ENCODE peak calls at places on chromosomes 11 and 22, in eight cellular contexts. A, E, O, G, W, C, M and K are unnamed samples.

GRCh38 chr11:1085440-1086170 is 10.9 kb downstream of the MUC2 start:
- DNase-seq in A (no peak), M (no peak), E (no peak), O (no peak), G (no peak), C (no peak), W (no peak), K (no peak)

GRCh38 chr22:46734830-46735453 is 3.1 kb downstream of the CERK start:
- DNase-seq in E (peak), M (no peak), O (no peak), A (peak), W (peak), C (no peak), G (no peak), K (no peak)

GRCh38 chr11:57275582-57275981 is 38.5 kb upstream of the APLNR start:
- DNase-seq in M (no peak), C (no peak), A (no peak), E (peak), G (no peak), W (no peak), O (no peak), K (no peak)

GRCh38 chr11:69874178-69874983 is 55.2 kb upstream of the FGF3 start:
- DNase-seq in W (no peak), C (no peak), G (no peak), O (no peak), M (no peak), A (no peak), E (no peak), K (no peak)

GRCh38 chr22:37848587-37849088 is 581 bp upstream of the EIF3L start:
- DNase-seq in M (peak), G (peak), C (no peak), A (peak), W (no peak), E (peak), O (no peak), K (no peak)

GRCh38 chr11:3841426-3842304 is 906 bp upstream of the RHOG start:
- DNase-seq in C (peak), O (peak), M (peak), E (peak), G (peak), A (peak), W (peak), K (peak)

GRCh38 chr11:33690290-33691050 is 10.2 kb downstream of the C11orf91 start:
- DNase-seq in G (peak), M (no peak), W (peak), A (no peak), E (peak), O (peak), C (peak), K (peak)

GRCh38 chr22:46963672-46964545 is 201.5 kb downstream of the TBC1D22A start:
- DNase-seq in W (no peak), E (no peak), C (no peak), A (no peak), M (no peak), O (no peak), G (no peak), K (no peak)

GRCh38 chr22:19016081-19016480 is 80.0 kb upstream of the PRODH start:
- DNase-seq in A (no peak), O (no peak), M (no peak), E (no peak), W (no peak), C (no peak), G (no peak), K (no peak)

GRCh38 chr11:123775274-123775673 is 21.0 kb upstream of the OR6X1 start:
- DNase-seq in O (no peak), M (peak), A (no peak), W (no peak), E (no peak), C (no peak), G (no peak), K (no peak)

GRCh38 chr22:22609271-22609670 is 35.1 kb upstream of the GGTLC2 start:
- DNase-seq in A (no peak), C (no peak), W (no peak), E (no peak), O (no peak), M (no peak), G (no peak), K (no peak)

GRCh38 chr11:83410605-83411565 is 124.7 kb upstream of the CCDC90B start:
- DNase-seq in C (no peak), A (no peak), W (no peak), M (no peak), E (no peak), O (no peak), G (no peak), K (no peak)

GRCh38 chr11:43072911-43073310 is 238.9 kb upstream of the API5 start:
- DNase-seq in M (peak), G (no peak), C (no peak), W (no peak), O (no peak), A (no peak), E (no peak), K (no peak)

GRCh38 chr11:44634401-44635281 is 69.2 kb downstream of the CD82 start:
- DNase-seq in O (no peak), W (peak), M (peak), A (no peak), C (peak), G (peak), E (peak), K (peak)

GRCh38 chr11:32172771-32173170 is 81.9 kb downstream of the RCN1 start:
- DNase-seq in E (peak), W (no peak), G (peak), M (no peak), A (no peak), C (no peak), O (no peak), K (no peak)
- H3K4me3 ChIP-seq in E (peak), W (peak), G (peak), M (no peak), A (no peak), C (peak), O (peak), K (peak)

GRCh38 chr11:78190871-78191538 is 2.3 kb downstream of the USP35 start:
- DNase-seq in W (no peak), E (no peak), C (no peak), A (no peak), O (no peak), M (no peak), G (no peak), K (no peak)
- H3K4me3 ChIP-seq in W (peak), E (peak), C (no peak), A (no peak), O (no peak), M (no peak), G (no peak), K (no peak)

DNA sequence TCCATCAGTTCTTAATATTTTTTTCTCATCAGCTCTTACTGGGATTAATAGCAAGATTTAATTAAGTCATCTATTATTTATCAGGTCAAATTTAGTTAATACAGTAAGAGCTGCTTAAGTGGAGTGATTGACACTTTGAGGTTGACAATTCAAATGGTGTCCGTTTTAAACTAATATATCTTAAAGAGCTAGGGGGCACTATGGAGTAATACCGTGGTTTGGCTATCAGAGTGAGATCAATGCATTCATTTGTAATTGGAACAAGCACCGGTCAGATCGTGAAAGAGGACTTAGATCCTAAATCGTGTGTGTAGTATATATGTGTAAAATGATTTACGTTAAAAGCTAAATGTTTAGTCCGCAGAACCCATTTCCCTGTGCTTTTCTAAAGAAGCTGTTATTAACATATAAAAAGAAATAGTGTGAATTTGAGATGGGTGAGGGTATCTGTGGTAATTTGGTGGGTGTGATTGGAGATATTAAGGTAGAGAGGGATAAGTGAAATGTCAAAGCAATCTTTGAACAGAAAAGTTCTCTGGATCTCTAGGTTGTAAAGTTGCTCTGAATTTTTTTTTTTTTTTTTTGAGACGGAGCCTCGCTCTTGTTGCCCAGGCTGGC is 2.3 kb downstream of the SIK2 start:
- DNase-seq in A (peak), E (peak), O (no peak), M (peak), G (peak), W (no peak), C (no peak), K (no peak)
- H3K4me3 ChIP-seq in A (peak), E (peak), O (peak), M (no peak), G (peak), W (no peak), C (peak), K (peak)

GRCh38 chr11:66867425-66868040 is 10.7 kb downstream of the LRFN4 start:
- DNase-seq in E (no peak), W (no peak), A (no peak), O (no peak), C (no peak), M (peak), G (no peak), K (no peak)

GRCh38 chr11:66869471-66869870 is 12.6 kb downstream of the LRFN4 start:
- DNase-seq in M (no peak), C (no peak), A (no peak), E (no peak), O (no peak), G (no peak), W (no peak), K (no peak)

GRCh38 chr11:66870131-66870530 is 13.3 kb downstream of the LRFN4 start:
- DNase-seq in W (no peak), A (no peak), C (no peak), G (no peak), M (no peak), E (no peak), O (no peak), K (no peak)

GRCh38 chr11:66868082-66868725 is 11.3 kb downstream of the LRFN4 start:
- DNase-seq in C (no peak), M (no peak), A (no peak), E (no peak), O (no peak), G (no peak), W (no peak), K (no peak)

GRCh38 chr11:66868726-66869291 is 11.9 kb downstream of the LRFN4 start:
- DNase-seq in O (no peak), G (no peak), M (peak), A (peak), E (no peak), C (no peak), W (no peak), K (no peak)
- H3K4me3 ChIP-seq in O (no peak), G (no peak), M (no peak), A (no peak), E (no peak), C (no peak), W (no peak), K (no peak)

GRCh38 chr11:62922189-62922589 is 1.0 kb upstream of the CHRM1 start:
- DNase-seq in E (no peak), A (no peak), M (no peak), O (no peak), W (no peak), G (no peak), C (no peak), K (no peak)

GRCh38 chr11:62922653-62923371 is 1.6 kb upstream of the CHRM1 start:
- DNase-seq in M (peak), G (no peak), A (no peak), W (no peak), O (no peak), E (no peak), C (no peak), K (no peak)

GRCh38 chr11:62919898-62920640 is 1.1 kb downstream of the CHRM1 start:
- DNase-seq in A (no peak), G (no peak), C (no peak), W (no peak), M (no peak), O (no peak), E (no peak), K (no peak)

GRCh38 chr11:62921573-62922188 is 518 bp upstream of the CHRM1 start:
- DNase-seq in A (no peak), M (no peak), C (no peak), E (no peak), G (no peak), O (no peak), W (no peak), K (no peak)

DNA sequence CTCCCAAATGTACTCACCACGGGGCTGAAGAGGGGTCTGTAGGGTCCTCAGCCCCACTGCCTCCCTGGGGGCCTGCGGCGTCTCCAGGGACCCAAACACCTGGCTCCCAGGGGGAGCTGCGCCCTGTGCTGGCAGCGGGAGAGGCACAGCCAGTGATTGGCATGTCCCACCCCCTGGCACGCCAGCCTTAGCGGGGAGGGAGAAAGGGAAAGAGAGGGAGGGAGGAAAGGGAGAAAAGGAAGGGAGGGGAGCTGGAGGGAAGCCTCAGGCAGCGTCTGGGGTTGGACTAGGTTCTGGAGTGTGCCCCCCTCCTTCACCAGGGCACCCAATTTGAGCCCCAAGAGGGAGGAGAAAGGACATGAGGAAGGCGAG is at the start of gene CHRM1:
- DNase-seq in E (no peak), M (no peak), O (no peak), G (no peak), C (no peak), A (no peak), W (no peak), K (no peak)
- H3K4me3 ChIP-seq in E (no peak), M (no peak), O (no peak), G (no peak), C (no peak), A (no peak), W (peak), K (no peak)

GRCh38 chr11:12331239-12331874 is 46.0 kb upstream of the PARVA start:
- DNase-seq in W (peak), E (peak), C (peak), O (peak), M (peak), G (peak), A (peak), K (peak)
- H3K4me3 ChIP-seq in W (no peak), E (no peak), C (no peak), O (no peak), M (no peak), G (no peak), A (no peak), K (no peak)

GRCh38 chr22:42649261-42650056 is at the start of gene CYB5R3:
- DNase-seq in E (peak), C (no peak), A (peak), G (peak), W (peak), M (peak), O (no peak), K (peak)

GRCh38 chr22:42648368-42649260 is 578 bp downstream of the CYB5R3 start:
- DNase-seq in G (peak), A (peak), M (peak), C (no peak), W (peak), E (peak), O (no peak), K (no peak)

GRCh38 chr22:42645938-42646568 is 3.1 kb downstream of the CYB5R3 start:
- DNase-seq in W (no peak), A (no peak), E (no peak), G (no peak), M (no peak), O (no peak), C (no peak), K (no peak)

GRCh38 chr22:42646569-42647525 is 2.3 kb downstream of the CYB5R3 start:
- DNase-seq in E (peak), C (no peak), G (no peak), O (no peak), W (no peak), M (no peak), A (no peak), K (no peak)

DNA sequence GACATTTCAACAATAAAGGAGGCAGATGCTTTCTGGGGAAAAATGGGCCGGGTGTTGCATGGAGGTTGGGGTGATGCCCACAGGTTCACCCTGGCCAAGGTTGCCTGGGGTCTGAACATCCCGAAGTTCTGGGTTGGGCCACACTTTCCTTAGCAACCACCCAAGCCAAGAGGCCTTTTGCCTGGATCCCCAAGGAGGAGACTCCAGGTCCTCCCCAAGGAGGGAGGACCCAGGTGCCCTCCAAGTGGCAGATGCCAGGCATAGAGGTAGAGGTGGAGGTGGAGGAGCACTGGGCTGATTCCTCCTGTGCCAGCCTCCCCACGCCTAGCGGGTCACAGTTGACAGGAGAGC is 1.2 kb downstream of the CYB5R3 start:
- DNase-seq in E (no peak), W (no peak), C (no peak), M (no peak), O (no peak), G (no peak), A (no peak), K (no peak)
- H3K4me3 ChIP-seq in E (peak), W (peak), C (peak), M (no peak), O (peak), G (peak), A (peak), K (peak)